ENCODE peak calls at places on chromosomes 13 and 19, in five cellular contexts. I, H, N, V and C are unnamed samples.

GRCh38 chr13:49042476-49042875 is 66.8 kb downstream of the FNDC3A start:
- DNase-seq in N (no peak), I (peak), V (no peak), H (no peak), C (no peak)

GRCh38 chr19:6238643-6239281 is 41.0 kb downstream of the MLLT1 start:
- DNase-seq in H (no peak), N (no peak), I (peak), V (peak), C (no peak)

GRCh38 chr19:19677579-19677978 is 8.9 kb downstream of the ZNF101 start:
- DNase-seq in H (no peak), N (no peak), V (no peak), I (no peak), C (no peak)

GRCh38 chr13:40318366-40318765 is 348.1 kb downstream of the FOXO1 start:
- DNase-seq in H (no peak), I (peak), N (no peak), V (peak), C (no peak)

GRCh38 chr19:34480971-34481821 is at the start of gene WTIP:
- DNase-seq in N (no peak), I (peak), V (peak), H (peak), C (no peak)

GRCh38 chr19:30036154-30037129 is 94.4 kb downstream of the URI1 start:
- DNase-seq in V (no peak), H (peak), N (no peak), I (peak), C (no peak)

GRCh38 chr13:113452942-113453901 is at the start of gene ADPRHL1:
- DNase-seq in N (no peak), V (peak), I (no peak), H (no peak), C (no peak)

GRCh38 chr13:30895773-30896172 is 10.3 kb upstream of the MEDAG start:
- DNase-seq in V (peak), H (peak), I (peak), N (no peak), C (no peak)

GRCh38 chr19:17488593-17489391 is 18.5 kb downstream of the SLC27A1 start:
- DNase-seq in I (peak), V (peak), N (peak), H (no peak), C (no peak)

GRCh38 chr19:46813570-46814358 is 25.4 kb upstream of the SLC1A5 start:
- DNase-seq in H (peak), V (peak), I (peak), N (no peak), C (no peak)

GRCh38 chr19:12727745-12728433 is 4.2 kb upstream of the TNPO2 start:
- DNase-seq in V (no peak), N (no peak), H (no peak), I (no peak), C (no peak)